ENCODE peak calls at places on chromosomes 6 and 20, in six cellular contexts. H, R, Q, U, W and X are unnamed samples.

GRCh38 chr6:90494067-90494773 is 92.7 kb downstream of the MAP3K7 start:
- DNase-seq in U (no peak), Q (no peak), H (no peak), R (no peak), W (no peak), X (no peak)

GRCh38 chr6:134750669-134751068 is 199.2 kb downstream of the ALDH8A1 start:
- DNase-seq in W (peak; percentile 26), Q (no peak), H (no peak), U (no peak), R (no peak), X (no peak)

GRCh38 chr6:87066449-87067288 is 28.2 kb downstream of the CGA start:
- DNase-seq in W (peak; percentile 61), H (no peak), Q (peak; percentile 31), U (no peak), R (no peak), X (no peak)

GRCh38 chr20:43434565-43434964 is 23.1 kb upstream of the SRSF6 start:
- DNase-seq in U (no peak), R (peak; percentile 30), W (no peak), Q (no peak), H (no peak), X (no peak)

GRCh38 chr20:23242104-23242503 is 108.5 kb upstream of the NXT1 start:
- DNase-seq in R (no peak), U (no peak), H (no peak), W (no peak), Q (no peak), X (no peak)

GRCh38 chr6:32922083-32922482 is 18.7 kb downstream of the HLA-DMB start:
- DNase-seq in W (no peak), Q (no peak), H (no peak), U (no peak), R (no peak), X (no peak)

GRCh38 chr6:43141644-43142043 is 29.4 kb upstream of the SRF start:
- DNase-seq in H (no peak), U (no peak), R (no peak), W (no peak), Q (no peak), X (no peak)

GRCh38 chr20:47263080-47263479 is 93.4 kb downstream of the ZMYND8 start:
- DNase-seq in U (no peak), W (no peak), R (no peak), Q (no peak), H (no peak), X (no peak)

GRCh38 chr6:119612871-119613515 is 263.4 kb upstream of the MAN1A1 start:
- DNase-seq in W (peak; percentile 22), U (no peak), Q (no peak), R (no peak), H (no peak), X (no peak)

GRCh38 chr6:122494665-122495272 is 23.2 kb upstream of the SERINC1 start:
- DNase-seq in H (no peak), W (no peak), Q (peak; percentile 51), U (no peak), R (no peak), X (no peak)

GRCh38 chr6:159062564-159062945 is 17.8 kb upstream of the TAGAP start:
- DNase-seq in R (no peak), W (no peak), U (no peak), H (no peak), Q (no peak), X (no peak)

GRCh38 chr20:17756529-17756928 is 56.8 kb downstream of the BANF2 start:
- DNase-seq in Q (no peak), R (no peak), U (no peak), H (no peak), W (no peak), X (no peak)

GRCh38 chr6:14172575-14172974 is 55.0 kb downstream of the CD83 start:
- DNase-seq in Q (no peak), R (no peak), H (no peak), U (no peak), W (no peak), X (no peak)

GRCh38 chr6:118859517-118860064 is 34.4 kb upstream of the ASF1A start:
- DNase-seq in U (no peak), H (no peak), W (no peak), Q (no peak), R (no peak), X (no peak)

GRCh38 chr20:21029356-21029755 is 76.8 kb downstream of the LINC00237 start:
- DNase-seq in Q (no peak), H (no peak), U (no peak), R (no peak), W (no peak), X (no peak)

GRCh38 chr20:17742426-17743130 is 42.8 kb downstream of the BANF2 start:
- DNase-seq in R (no peak), U (no peak), Q (no peak), W (no peak), H (no peak), X (no peak)

GRCh38 chr6:31580807-31581437 is 1.3 kb downstream of the LTB start:
- DNase-seq in W (peak; percentile 85), H (peak; percentile 95), Q (peak; percentile 89), R (peak; percentile 99), U (peak; percentile 75), X (peak; percentile 86)

GRCh38 chr20:60559462-60559861 is 601.2 kb downstream of the CDH26 start:
- DNase-seq in H (no peak), Q (no peak), U (no peak), W (no peak), R (no peak), X (no peak)

GRCh38 chr6:154457881-154458284 is 52.6 kb downstream of the CNKSR3 start:
- DNase-seq in R (no peak), W (no peak), H (no peak), U (peak; percentile 24), Q (peak; percentile 57), X (no peak)

GRCh38 chr6:38846361-38846760 is 131.2 kb downstream of the DNAH8 start:
- DNase-seq in W (no peak), H (no peak), R (no peak), U (no peak), Q (no peak), X (no peak)

GRCh38 chr20:58986286-58986967 is 5.4 kb downstream of the NELFCD start:
- DNase-seq in Q (peak; percentile 4), R (peak; percentile 34), H (no peak), U (no peak), W (no peak), X (no peak)

GRCh38 chr6:33696538-33697518 is 14.7 kb downstream of the UQCC2 start:
- DNase-seq in W (peak; percentile 36), R (peak; percentile 86), U (no peak), Q (peak; percentile 77), H (peak; percentile 55), X (peak; percentile 56)

GRCh38 chr6:22575190-22575589 is 5.8 kb downstream of the HDGFL1 start:
- DNase-seq in Q (no peak), H (no peak), R (no peak), W (peak; percentile 50), U (no peak), X (no peak)

GRCh38 chr6:135166515-135166914 is 14.6 kb upstream of the MYB start:
- DNase-seq in W (no peak), Q (no peak), R (no peak), U (no peak), H (no peak), X (no peak)

GRCh38 chr6:112879920-112880413 is 532.8 kb downstream of the RFPL4B start:
- DNase-seq in H (peak; percentile 50), R (peak; percentile 77), Q (peak; percentile 49), W (peak; percentile 17), U (no peak), X (peak; percentile 40)

GRCh38 chr20:49821381-49821780 is 8.8 kb downstream of the SLC9A8 start:
- DNase-seq in R (no peak), H (no peak), U (no peak), Q (no peak), W (peak; percentile 51), X (no peak)

GRCh38 chr20:49824206-49824605 is 11.6 kb downstream of the SLC9A8 start:
- DNase-seq in W (no peak), R (no peak), U (no peak), H (no peak), Q (no peak), X (no peak)

GRCh38 chr20:49823152-49823847 is 10.7 kb downstream of the SLC9A8 start:
- DNase-seq in R (no peak), U (no peak), H (no peak), Q (no peak), W (no peak), X (no peak)

GRCh38 chr20:49819702-49820101 is 7.1 kb downstream of the SLC9A8 start:
- DNase-seq in R (no peak), H (no peak), U (no peak), Q (no peak), W (no peak), X (no peak)

GRCh38 chr20:49821850-49822249 is 9.2 kb downstream of the SLC9A8 start:
- DNase-seq in Q (no peak), W (peak; percentile 56), R (no peak), U (peak; percentile 46), H (no peak), X (no peak)
- H3K27ac ChIP-seq in Q (peak overlapping the region; percentile 76), W (peak overlapping the region; percentile 85), R (peak overlapping the region; percentile 61), U (no peak overlapping the region), H (peak overlapping the region; percentile 89), X (peak overlapping the region; percentile 67)

GRCh38 chr6:7672066-7673062 is 53.5 kb upstream of the BMP6 start:
- DNase-seq in W (no peak), Q (no peak), R (peak; percentile 44), H (no peak), U (no peak), X (no peak)
- H3K4me3 ChIP-seq in W (peak overlapping the region; percentile 73), Q (peak overlapping the region; percentile 31), R (no peak overlapping the region), H (no peak overlapping the region), U (peak overlapping the region; percentile 40), X (no peak overlapping the region)

GRCh38 chr6:36200154-36200891 is 3.8 kb downstream of the BRPF3 start:
- DNase-seq in U (no peak), H (no peak), W (no peak), Q (no peak), R (no peak), X (no peak)

GRCh38 chr6:36196880-36197548 is 470 bp downstream of the BRPF3 start:
- DNase-seq in R (peak; percentile 100), Q (peak; percentile 100), U (peak; percentile 96), H (peak; percentile 99), W (peak; percentile 97), X (peak; percentile 100)

GRCh38 chr6:36197739-36198221 is 1.2 kb downstream of the BRPF3 start:
- DNase-seq in H (peak; percentile 66), Q (no peak), U (peak; percentile 22), R (peak; percentile 80), W (no peak), X (no peak)

GRCh38 chr6:36200998-36201596 is 4.6 kb downstream of the BRPF3 start:
- DNase-seq in Q (no peak), H (no peak), U (no peak), W (no peak), R (no peak), X (no peak)

DNA sequence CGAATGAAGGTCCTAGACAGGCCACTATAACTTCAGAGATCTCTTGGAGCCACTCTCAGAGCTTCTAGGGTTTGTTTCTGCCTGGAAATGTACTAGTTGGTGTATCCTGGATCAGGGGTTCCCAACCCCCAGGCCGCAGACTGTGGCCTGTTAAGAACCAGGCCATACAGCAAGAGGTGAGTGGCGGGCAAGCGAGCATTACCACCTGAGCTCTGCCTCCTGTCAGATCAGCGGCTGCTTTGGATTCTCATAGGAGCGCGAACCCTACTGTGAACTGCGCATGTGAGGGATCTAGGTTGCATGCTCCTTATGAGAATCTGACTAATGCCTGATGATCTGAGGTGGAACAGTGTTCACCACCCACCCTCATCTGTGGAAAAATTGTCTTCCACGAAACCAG is 2.4 kb downstream of the BRPF3 start:
- DNase-seq in W (no peak), Q (no peak), H (no peak), R (no peak), U (no peak), X (no peak)
- H3K9me3 ChIP-seq in W (no peaks in the 10 kb centered on the region), Q (no peaks in the 10 kb centered on the region), H (no peaks in the 10 kb centered on the region), R (no peaks in the 10 kb centered on the region), U (no peaks in the 10 kb centered on the region), X (no peaks in the 10 kb centered on the region)

GRCh38 chr20:48339147-48339985 is 488.4 kb downstream of the PREX1 start:
- DNase-seq in H (no peak), R (no peak), W (peak; percentile 22), U (no peak), Q (no peak), X (no peak)
- H3K27ac ChIP-seq in H (no peak overlapping the region), R (no peak overlapping the region), W (peak overlapping the region; percentile 84), U (no peak overlapping the region), Q (no peak overlapping the region), X (no peak overlapping the region)